ENCODE peak calls at places on chromosomes 13 and 19, in five cellular contexts. One of them, this sample, is unnamed.

GRCh38 chr13:106566682-106567420 is 1.1 kb downstream of the ARGLU1 start:
- DNase-seq in GM12878: no peak
- DNase-seq in SK-N-SH: peak; percentile 79
- DNase-seq in K562: peak; percentile 69
- DNase-seq in HepG2: peak; percentile 32
- DNase-seq in this sample: peak; percentile 19

GRCh38 chr19:13001502-13002388 is 6.5 kb downstream of the NFIX start:
- DNase-seq in GM12878: no peak
- DNase-seq in SK-N-SH: no peak
- DNase-seq in K562: no peak
- DNase-seq in HepG2: no peak
- DNase-seq in this sample: no peak

GRCh38 chr19:39246951-39247669 is 1.5 kb downstream of the IFNL4 start:
- DNase-seq in GM12878: no peak
- DNase-seq in SK-N-SH: no peak
- DNase-seq in K562: no peak
- DNase-seq in HepG2: no peak
- DNase-seq in this sample: no peak

GRCh38 chr19:32676186-32676894 is 692 bp downstream of the RGS9BP start:
- DNase-seq in GM12878: no peak
- DNase-seq in SK-N-SH: peak; percentile 55
- DNase-seq in K562: no peak
- DNase-seq in HepG2: no peak
- DNase-seq in this sample: no peak

GRCh38 chr19:21460686-21461085 is 44.7 kb upstream of the ZNF429 start:
- DNase-seq in GM12878: no peak
- DNase-seq in SK-N-SH: no peak
- DNase-seq in K562: peak; percentile 54
- DNase-seq in HepG2: no peak
- DNase-seq in this sample: no peak

GRCh38 chr19:16886305-16886880 is 2.4 kb upstream of the F2RL3 start:
- DNase-seq in GM12878: no peak
- DNase-seq in SK-N-SH: no peak
- DNase-seq in K562: peak; percentile 35
- DNase-seq in HepG2: peak; percentile 52
- DNase-seq in this sample: no peak

GRCh38 chr19:17346109-17346671 is 8.8 kb downstream of the GTPBP3 start:
- DNase-seq in GM12878: peak; percentile 42
- DNase-seq in SK-N-SH: peak; percentile 89
- DNase-seq in K562: peak; percentile 86
- DNase-seq in HepG2: peak; percentile 39
- DNase-seq in this sample: peak; percentile 86

GRCh38 chr13:27425918-27426630 is 1.7 kb downstream of the GTF3A start:
- DNase-seq in GM12878: peak; percentile 68
- DNase-seq in SK-N-SH: peak; percentile 42
- DNase-seq in K562: peak; percentile 81
- DNase-seq in HepG2: peak; percentile 62
- DNase-seq in this sample: peak; percentile 66

GRCh38 chr13:99056381-99057014 is 78.6 kb upstream of the DOCK9 start:
- DNase-seq in GM12878: no peak
- DNase-seq in SK-N-SH: no peak
- DNase-seq in K562: no peak
- DNase-seq in HepG2: no peak
- DNase-seq in this sample: no peak

GRCh38 chr13:58792854-58793253 is 1161.3 kb downstream of the PCDH17 start:
- DNase-seq in GM12878: no peak
- DNase-seq in SK-N-SH: no peak
- DNase-seq in K562: no peak
- DNase-seq in HepG2: no peak
- DNase-seq in this sample: no peak

GRCh38 chr19:18389736-18390074 is 3.7 kb downstream of the GDF15 start:
- DNase-seq in GM12878: no peak
- DNase-seq in SK-N-SH: no peak
- DNase-seq in K562: no peak
- DNase-seq in HepG2: no peak
- DNase-seq in this sample: no peak
- TF ChIP-seq FOXM1 in GM12878: no peak
- TF ChIP-seq FOXM1 in SK-N-SH: no peak
- TF ChIP-seq FOXM1 in K562: no peak
- TF ChIP-seq FOXM1 in HepG2: no peak
- TF ChIP-seq FOXM1 in this sample: no peak

GRCh38 chr13:111853766-111854165 is 213.2 kb upstream of the SOX1 start:
- DNase-seq in GM12878: no peak
- DNase-seq in SK-N-SH: no peak
- DNase-seq in K562: no peak
- DNase-seq in HepG2: no peak
- DNase-seq in this sample: no peak
- TF ChIP-seq FOXM1 in GM12878: no peak
- TF ChIP-seq FOXM1 in SK-N-SH: no peak
- TF ChIP-seq FOXM1 in K562: no peak
- TF ChIP-seq FOXM1 in HepG2: no peak
- TF ChIP-seq FOXM1 in this sample: no peak

DNA sequence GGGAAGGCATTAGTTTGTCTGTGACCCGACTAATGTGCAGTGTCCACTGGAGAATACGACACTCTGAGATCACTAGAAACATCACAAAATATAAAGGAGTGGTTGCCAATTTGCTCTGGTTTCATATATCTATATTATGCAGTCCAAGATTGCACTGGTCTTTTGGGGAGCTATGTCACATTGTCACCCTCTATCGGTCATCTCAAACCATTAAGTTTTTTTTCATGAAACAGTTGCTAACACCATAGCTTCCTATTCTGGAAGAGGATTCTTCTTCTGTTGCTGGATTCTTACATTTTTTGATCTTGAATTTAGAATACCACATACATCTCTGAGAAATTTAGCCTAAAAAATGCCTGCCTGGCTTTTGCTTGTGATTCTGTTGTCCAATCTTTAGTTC is 168.6 kb downstream of the LACC1 start:
- DNase-seq in GM12878: no peak
- DNase-seq in SK-N-SH: no peak
- DNase-seq in K562: peak; percentile 0
- DNase-seq in HepG2: peak; percentile 5
- DNase-seq in this sample: no peak
- TF ChIP-seq FOXM1 in GM12878: no peak
- TF ChIP-seq FOXM1 in SK-N-SH: no peak
- TF ChIP-seq FOXM1 in K562: no peak
- TF ChIP-seq FOXM1 in HepG2: no peak
- TF ChIP-seq FOXM1 in this sample: no peak

GRCh38 chr13:73702419-73703071 is 431.7 kb downstream of the KLF12 start:
- DNase-seq in GM12878: peak; percentile 21
- DNase-seq in SK-N-SH: no peak
- DNase-seq in K562: no peak
- DNase-seq in HepG2: no peak
- DNase-seq in this sample: no peak
- TF ChIP-seq FOXM1 in GM12878: no peak
- TF ChIP-seq FOXM1 in SK-N-SH: no peak
- TF ChIP-seq FOXM1 in K562: no peak
- TF ChIP-seq FOXM1 in HepG2: no peak
- TF ChIP-seq FOXM1 in this sample: no peak

GRCh38 chr13:46171223-46171622 is 10.8 kb downstream of the LCP1 start:
- DNase-seq in GM12878: no peak
- DNase-seq in SK-N-SH: no peak
- DNase-seq in K562: no peak
- DNase-seq in HepG2: no peak
- DNase-seq in this sample: no peak

GRCh38 chr13:46171739-46172138 is 10.2 kb downstream of the LCP1 start:
- DNase-seq in GM12878: no peak
- DNase-seq in SK-N-SH: no peak
- DNase-seq in K562: no peak
- DNase-seq in HepG2: no peak
- DNase-seq in this sample: no peak

GRCh38 chr13:46173656-46174055 is 8.3 kb downstream of the LCP1 start:
- DNase-seq in GM12878: no peak
- DNase-seq in SK-N-SH: no peak
- DNase-seq in K562: no peak
- DNase-seq in HepG2: no peak
- DNase-seq in this sample: no peak

GRCh38 chr13:46170687-46171086 is 11.3 kb downstream of the LCP1 start:
- DNase-seq in GM12878: no peak
- DNase-seq in SK-N-SH: no peak
- DNase-seq in K562: no peak
- DNase-seq in HepG2: peak; percentile 10
- DNase-seq in this sample: no peak

DNA sequence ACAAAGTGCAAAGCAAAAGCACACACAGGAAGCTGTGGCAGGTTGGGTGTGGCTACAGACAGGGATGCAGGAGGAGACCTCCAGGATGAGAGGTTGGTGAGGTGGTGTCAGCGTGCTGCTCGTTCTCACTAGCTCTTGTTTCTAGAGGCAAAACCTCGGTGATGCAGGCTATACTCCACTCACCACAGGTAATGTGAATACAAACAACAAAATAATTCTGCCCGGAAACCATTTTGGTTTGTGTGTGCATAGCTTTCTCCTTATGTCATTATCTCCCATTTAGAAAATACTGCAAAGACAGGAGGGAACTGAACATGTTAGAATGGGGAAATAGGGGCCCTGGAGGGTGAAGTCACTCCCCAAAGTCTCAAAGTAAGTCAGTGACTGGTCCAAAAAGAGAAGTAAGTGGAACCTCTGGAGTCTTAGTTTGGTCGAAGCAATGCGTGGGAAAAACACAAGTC is 9.4 kb downstream of the LCP1 start:
- DNase-seq in GM12878: no peak
- DNase-seq in SK-N-SH: no peak
- DNase-seq in K562: no peak
- DNase-seq in HepG2: no peak
- DNase-seq in this sample: no peak
- TF ChIP-seq FOXM1 in GM12878: no peak
- TF ChIP-seq FOXM1 in SK-N-SH: no peak
- TF ChIP-seq FOXM1 in K562: no peak
- TF ChIP-seq FOXM1 in HepG2: no peak
- TF ChIP-seq FOXM1 in this sample: no peak

GRCh38 chr19:10085641-10086031 is 481 bp upstream of the SHFL start:
- DNase-seq in GM12878: no peak
- DNase-seq in SK-N-SH: no peak
- DNase-seq in K562: peak; percentile 26
- DNase-seq in HepG2: no peak
- DNase-seq in this sample: no peak

GRCh38 chr19:10087296-10088061 is 1.4 kb downstream of the SHFL start:
- DNase-seq in GM12878: no peak
- DNase-seq in SK-N-SH: no peak
- DNase-seq in K562: no peak
- DNase-seq in HepG2: no peak
- DNase-seq in this sample: no peak

GRCh38 chr19:10084803-10085202 is 1.3 kb upstream of the SHFL start:
- DNase-seq in GM12878: no peak
- DNase-seq in SK-N-SH: no peak
- DNase-seq in K562: no peak
- DNase-seq in HepG2: no peak
- DNase-seq in this sample: no peak

GRCh38 chr19:10086032-10086903 is at the start of gene SHFL:
- DNase-seq in GM12878: no peak
- DNase-seq in SK-N-SH: peak; percentile 95
- DNase-seq in K562: peak; percentile 85
- DNase-seq in HepG2: peak; percentile 40
- DNase-seq in this sample: no peak

DNA sequence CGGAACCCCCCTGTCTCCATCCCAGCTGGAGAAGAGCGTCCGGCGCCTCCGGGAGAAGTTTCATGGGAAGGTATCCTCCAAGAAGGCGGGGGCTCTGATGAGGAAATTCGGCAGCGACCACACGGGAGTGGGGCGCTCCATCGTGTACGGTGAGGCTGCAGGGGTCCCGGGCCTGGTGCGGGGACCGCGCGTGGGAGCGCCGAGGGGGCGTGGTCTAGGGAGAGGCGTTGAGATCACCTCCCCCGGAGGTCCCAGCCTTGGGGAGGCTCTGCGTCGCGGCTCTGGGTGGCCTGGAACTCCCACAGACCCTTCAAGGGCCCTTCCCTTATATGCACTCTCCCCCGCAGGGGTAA is 763 bp downstream of the SHFL start:
- DNase-seq in GM12878: no peak
- DNase-seq in SK-N-SH: no peak
- DNase-seq in K562: peak; percentile 62
- DNase-seq in HepG2: no peak
- DNase-seq in this sample: no peak
- TF ChIP-seq FOXM1 in GM12878: no peak
- TF ChIP-seq FOXM1 in SK-N-SH: no peak
- TF ChIP-seq FOXM1 in K562: no peak
- TF ChIP-seq FOXM1 in HepG2: no peak
- TF ChIP-seq FOXM1 in this sample: no peak

GRCh38 chr13:101915755-101916107 is 463.3 kb downstream of the ITGBL1 start:
- DNase-seq in GM12878: no peak
- DNase-seq in SK-N-SH: no peak
- DNase-seq in K562: no peak
- DNase-seq in HepG2: no peak
- DNase-seq in this sample: no peak

GRCh38 chr13:101917475-101917810 is 465.0 kb downstream of the ITGBL1 start:
- DNase-seq in GM12878: no peak
- DNase-seq in SK-N-SH: peak; percentile 54
- DNase-seq in K562: no peak
- DNase-seq in HepG2: no peak
- DNase-seq in this sample: no peak

GRCh38 chr13:101916108-101916757 is 463.8 kb downstream of the ITGBL1 start:
- DNase-seq in GM12878: no peak
- DNase-seq in SK-N-SH: peak; percentile 87
- DNase-seq in K562: peak; percentile 0
- DNase-seq in HepG2: no peak
- DNase-seq in this sample: peak; percentile 19

GRCh38 chr13:101916758-101917474 is 464.4 kb downstream of the ITGBL1 start:
- DNase-seq in GM12878: no peak
- DNase-seq in SK-N-SH: peak; percentile 72
- DNase-seq in K562: no peak
- DNase-seq in HepG2: no peak
- DNase-seq in this sample: no peak

DNA sequence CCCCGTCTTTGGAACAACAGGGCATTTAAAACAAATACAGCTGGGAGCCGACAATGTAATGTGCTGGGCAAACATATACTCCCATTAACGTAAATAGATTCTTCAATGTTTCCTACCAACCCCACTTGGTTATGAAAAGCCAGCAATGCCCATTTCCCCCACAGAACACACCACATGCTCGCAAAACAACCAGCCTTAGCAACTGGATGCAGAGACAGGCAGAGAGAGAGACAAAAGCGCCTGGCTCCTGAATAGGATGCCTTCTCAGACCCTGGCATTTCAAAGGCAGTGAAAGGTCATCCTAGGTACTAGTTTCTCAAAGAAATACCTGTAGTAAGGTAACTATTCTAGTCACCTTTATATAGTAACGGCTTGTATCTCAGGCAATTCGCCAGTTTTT is 462.9 kb downstream of the ITGBL1 start:
- DNase-seq in GM12878: no peak
- DNase-seq in SK-N-SH: peak; percentile 45
- DNase-seq in K562: no peak
- DNase-seq in HepG2: no peak
- DNase-seq in this sample: no peak
- TF ChIP-seq FOXM1 in GM12878: no peak
- TF ChIP-seq FOXM1 in SK-N-SH: no peak
- TF ChIP-seq FOXM1 in K562: no peak
- TF ChIP-seq FOXM1 in HepG2: no peak
- TF ChIP-seq FOXM1 in this sample: no peak

This sample was measured in HEK293T.